ENCODE peak calls at places on chromosome 14, in six cellular contexts. Z, W, Y, A, V and F are unnamed samples.

GRCh38 chr14:86787782-86788181 is 1205.2 kb downstream of the GALC start:
- DNase-seq in Z (no peak), W (peak), Y (no peak), A (peak), V (peak), F (peak)

GRCh38 chr14:50762931-50763300 is 68.0 kb downstream of the NIN start:
- DNase-seq in Z (no peak), W (no peak), Y (no peak), A (no peak), V (no peak), F (no peak)

GRCh38 chr14:35252485-35252884 is 39.7 kb upstream of the PSMA6 start:
- DNase-seq in Z (no peak), W (no peak), Y (no peak), A (no peak), V (no peak), F (no peak)

GRCh38 chr14:82641050-82641540 is 1107.4 kb upstream of the SEL1L start:
- DNase-seq in Z (no peak), W (no peak), Y (no peak), A (no peak), V (no peak), F (no peak)

GRCh38 chr14:90674716-90675115 is 141.5 kb downstream of the TTC7B start:
- DNase-seq in Z (no peak), W (no peak), Y (no peak), A (no peak), V (no peak), F (no peak)

GRCh38 chr14:74655597-74656389 is 43.8 kb upstream of the LTBP2 start:
- DNase-seq in Z (no peak), W (no peak), Y (no peak), A (peak), V (peak), F (peak)

GRCh38 chr14:101028971-101029667 is 125.6 kb upstream of the RTL1 start:
- DNase-seq in Z (no peak), W (no peak), Y (no peak), A (no peak), V (no peak), F (no peak)

GRCh38 chr14:100297320-100298300 is 8.6 kb downstream of the SLC25A29 start:
- DNase-seq in Z (no peak), W (no peak), Y (peak), A (peak), V (peak), F (peak)

GRCh38 chr14:77862154-77862783 is 62.4 kb downstream of the ADCK1 start:
- DNase-seq in Z (peak), W (peak), Y (peak), A (peak), V (peak), F (peak)

GRCh38 chr14:103740991-103741689 is 25.5 kb downstream of the ZFYVE21 start:
- DNase-seq in Z (no peak), W (no peak), Y (no peak), A (peak), V (peak), F (peak)

GRCh38 chr14:27553820-27554219 is 956.0 kb upstream of the NOVA1 start:
- DNase-seq in Z (no peak), W (no peak), Y (no peak), A (no peak), V (no peak), F (no peak)
- TF ChIP-seq CTCF in Z (no peak), W (peak), Y (no peak), A (no peak), V (no peak), F (no peak)

GRCh38 chr14:58401587-58401986 is 5.9 kb downstream of the TOMM20L start:
- DNase-seq in Z (no peak), W (no peak), Y (no peak), A (peak), V (no peak), F (no peak)
- TF ChIP-seq CTCF in Z (no peak), W (peak), Y (no peak), A (no peak), V (no peak), F (no peak)

DNA sequence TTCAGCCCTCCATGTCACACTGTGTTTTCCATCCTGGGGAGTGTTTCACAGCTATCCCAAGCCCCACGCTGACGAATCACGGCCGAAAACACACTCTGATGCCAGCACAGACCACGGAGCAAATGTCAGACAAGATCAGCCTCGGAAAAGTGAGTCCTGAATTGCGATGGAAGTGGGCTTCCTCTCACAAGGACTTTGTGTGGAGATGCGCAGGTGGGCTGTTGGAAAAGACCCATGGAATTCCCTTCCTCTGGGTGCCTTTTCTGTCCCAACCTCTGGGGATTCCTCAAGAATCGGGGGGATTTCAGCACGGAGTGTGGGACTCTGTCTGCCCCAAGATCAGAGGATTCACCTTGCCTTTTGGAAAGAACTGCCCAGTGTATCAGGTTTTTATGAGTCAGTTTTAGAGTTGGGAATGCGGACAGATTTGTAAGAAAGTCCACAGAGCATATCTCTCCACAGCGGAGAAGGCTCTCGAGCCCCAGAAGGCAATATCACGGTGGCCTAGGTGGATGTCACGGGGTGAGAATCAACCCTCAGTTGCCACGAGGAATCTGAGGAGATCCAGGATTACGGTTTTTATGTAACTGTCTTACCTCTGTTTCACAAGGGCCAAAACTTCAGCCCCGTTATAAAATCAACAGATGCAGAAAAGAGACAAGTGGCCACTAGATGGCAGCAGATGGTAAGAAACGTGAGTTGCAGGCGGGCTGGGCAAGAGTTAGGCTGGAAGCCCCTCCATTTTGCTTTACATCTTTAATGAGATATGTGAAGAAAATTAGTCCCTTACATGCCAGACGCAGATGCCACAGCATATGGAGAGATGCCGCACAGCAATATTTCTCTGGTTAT is 201.9 kb downstream of the DAD1 start:
- DNase-seq in Z (peak), W (peak), Y (peak), A (peak), V (peak), F (peak)
- TF ChIP-seq CTCF in Z (peak), W (peak), Y (peak), A (peak), V (peak), F (peak)

DNA sequence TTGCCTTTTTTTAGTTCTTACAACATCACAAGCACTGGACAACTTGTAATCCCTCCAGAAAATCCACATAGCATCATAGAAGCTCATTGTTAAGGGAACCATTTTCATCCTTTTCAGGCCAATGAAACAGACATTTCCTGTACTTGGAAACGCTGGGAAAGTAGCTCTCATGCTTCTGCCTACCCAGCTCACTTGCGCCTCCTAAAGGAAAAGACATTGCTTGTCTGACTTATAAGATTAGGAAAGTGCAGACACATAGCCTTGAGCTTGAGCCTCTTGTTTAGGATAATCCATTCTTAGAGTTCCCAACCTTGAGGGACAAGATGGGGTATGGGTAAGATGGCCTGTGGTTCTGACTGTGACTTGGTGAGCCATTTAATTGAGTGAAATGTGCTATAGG is 589.5 kb downstream of the NOVA1 start:
- DNase-seq in Z (no peak), W (no peak), Y (no peak), A (peak), V (no peak), F (peak)
- TF ChIP-seq CTCF in Z (no peak), W (peak), Y (no peak), A (peak), V (no peak), F (no peak)

GRCh38 chr14:63212209-63212608 is 8.0 kb downstream of the RHOJ start:
- DNase-seq in Z (no peak), W (no peak), Y (no peak), A (no peak), V (no peak), F (no peak)
- TF ChIP-seq CTCF in Z (no peak), W (peak), Y (no peak), A (no peak), V (no peak), F (peak)